ENCODE peak calls at places on chromosomes 7 and 10, in eight cellular contexts. L is brain microvascular endothelial cell; J is SK-N-SH; M is LoVo; R is stimulated activated naive B cell treated with anti-CD40 and anti-IgM and Interleukin-4, amounts not matched to agents 10 μg/mL and 1 μg/mL and 100 μg/mL, for 72 hours; C is T47D; N is AG04450; F is activated CD4-positive, alpha-beta T cell treated with anti-CD3 and anti-CD28 coated beads, Interleukin-2, amount 50 U/mL, for 48 hours. U is an unnamed sample.

GRCh38 chr7:22842973-22843372 is 20.3 kb upstream of the TOMM7 start:
- DNase-seq in L (no peak), M (no peak), R (no peak), F (no peak), J (no peak), C (no peak), N (no peak), U (no peak)

GRCh38 chr10:3104251-3104918 is 37.0 kb downstream of the PFKP start:
- DNase-seq in J (no peak), N (no peak), L (no peak), F (no peak), C (no peak), R (no peak), M (no peak), U (no peak)

GRCh38 chr7:132443776-132444520 is 132.3 kb downstream of the PLXNA4 start:
- DNase-seq in F (no peak), M (no peak), N (no peak), L (no peak), C (no peak), J (no peak), R (no peak), U (no peak)

GRCh38 chr7:91653257-91653656 is 227.2 kb downstream of the MTERF1 start:
- DNase-seq in J (no peak), R (no peak), C (no peak), N (no peak), M (no peak), L (no peak), F (no peak), U (no peak)

GRCh38 chr7:70736715-70737460 is 395.1 kb upstream of the GALNT17 start:
- DNase-seq in F (no peak), M (peak), R (no peak), C (peak), J (peak), N (peak), L (peak), U (no peak)

GRCh38 chr10:134205-134742 is 981 bp upstream of the ZMYND11 start:
- DNase-seq in N (no peak), L (no peak), C (peak), J (no peak), F (peak), R (no peak), M (no peak), U (peak)

GRCh38 chr10:98267894-98268693 is at the start of gene LOXL4:
- DNase-seq in J (peak), C (peak), F (no peak), N (no peak), M (no peak), L (no peak), R (no peak), U (peak)

GRCh38 chr7:7757576-7757975 is 39.2 kb upstream of the RPA3 start:
- DNase-seq in J (no peak), L (no peak), R (no peak), N (no peak), M (no peak), F (no peak), C (no peak), U (no peak)

U was measured in SK-N-DZ.